ENCODE peak calls at places on chromosomes 6 and 20, in eight cellular contexts. One of them, this sample, is unnamed. For H3K27me3 and H3K4me1, the result is how much of the 10 kb centered on the place peaks cover.

GRCh38 chr20:24665741-24666191 is 196.3 kb downstream of the SYNDIG1 start:
- DNase-seq in uterus: no peak
- DNase-seq in psoas muscle: no peak
- DNase-seq in osteoblast: peak
- DNase-seq in left ventricle myocardium inferior: no peak
- DNase-seq in IMR-90: no peak
- DNase-seq in hepatocyte: no peak
- DNase-seq in mesenchymal stem cell: no peak
- DNase-seq in this sample: no peak

GRCh38 chr20:32621914-32622584 is 36.9 kb upstream of the NOL4L start:
- DNase-seq in uterus: no peak
- DNase-seq in hepatocyte: no peak
- DNase-seq in left ventricle myocardium inferior: no peak
- DNase-seq in mesenchymal stem cell: no peak
- DNase-seq in IMR-90: no peak
- DNase-seq in osteoblast: no peak
- DNase-seq in psoas muscle: no peak
- DNase-seq in this sample: no peak

GRCh38 chr6:3962897-3963296 is 113.7 kb downstream of the FAM50B start:
- DNase-seq in psoas muscle: no peak
- DNase-seq in IMR-90: peak
- DNase-seq in left ventricle myocardium inferior: no peak
- DNase-seq in mesenchymal stem cell: no peak
- DNase-seq in osteoblast: no peak
- DNase-seq in hepatocyte: no peak
- DNase-seq in uterus: no peak
- DNase-seq in this sample: no peak

GRCh38 chr6:48985025-48985424 is 478.0 kb downstream of the MMUT start:
- DNase-seq in psoas muscle: no peak
- DNase-seq in left ventricle myocardium inferior: no peak
- DNase-seq in hepatocyte: no peak
- DNase-seq in osteoblast: no peak
- DNase-seq in IMR-90: peak
- DNase-seq in uterus: no peak
- DNase-seq in mesenchymal stem cell: peak
- DNase-seq in this sample: no peak

GRCh38 chr6:112286010-112286409 is 31.6 kb upstream of the LAMA4 start:
- DNase-seq in IMR-90: no peak
- DNase-seq in left ventricle myocardium inferior: no peak
- DNase-seq in mesenchymal stem cell: no peak
- DNase-seq in hepatocyte: no peak
- DNase-seq in psoas muscle: no peak
- DNase-seq in osteoblast: no peak
- DNase-seq in uterus: no peak
- DNase-seq in this sample: no peak

GRCh38 chr20:528923-529594 is 14.5 kb downstream of the CSNK2A1 start:
- DNase-seq in hepatocyte: no peak
- DNase-seq in IMR-90: peak
- DNase-seq in psoas muscle: no peak
- DNase-seq in left ventricle myocardium inferior: no peak
- DNase-seq in uterus: no peak
- DNase-seq in mesenchymal stem cell: peak
- DNase-seq in osteoblast: peak
- DNase-seq in this sample: no peak

GRCh38 chr6:33160728-33161323 is 31.4 kb downstream of the COL11A2 start:
- DNase-seq in psoas muscle: no peak
- DNase-seq in osteoblast: peak
- DNase-seq in mesenchymal stem cell: peak
- DNase-seq in IMR-90: peak
- DNase-seq in left ventricle myocardium inferior: no peak
- DNase-seq in uterus: no peak
- DNase-seq in hepatocyte: peak
- DNase-seq in this sample: no peak

GRCh38 chr20:30921286-30922071 is 336.0 kb upstream of the DEFB115 start:
- DNase-seq in uterus: no peak
- DNase-seq in psoas muscle: no peak
- DNase-seq in mesenchymal stem cell: no peak
- DNase-seq in IMR-90: no peak
- DNase-seq in hepatocyte: no peak
- DNase-seq in osteoblast: peak
- DNase-seq in left ventricle myocardium inferior: no peak
- DNase-seq in this sample: no peak

GRCh38 chr20:3313681-3314080 is 74.7 kb upstream of the SLC4A11 start:
- DNase-seq in left ventricle myocardium inferior: no peak
- DNase-seq in osteoblast: no peak
- DNase-seq in uterus: no peak
- DNase-seq in psoas muscle: no peak
- DNase-seq in IMR-90: no peak
- DNase-seq in hepatocyte: no peak
- DNase-seq in mesenchymal stem cell: peak
- DNase-seq in this sample: no peak

GRCh38 chr6:170423030-170423429 is 116.5 kb downstream of the FAM120B start:
- DNase-seq in osteoblast: no peak
- DNase-seq in uterus: no peak
- DNase-seq in psoas muscle: no peak
- DNase-seq in mesenchymal stem cell: no peak
- DNase-seq in IMR-90: no peak
- DNase-seq in hepatocyte: no peak
- DNase-seq in left ventricle myocardium inferior: no peak
- DNase-seq in this sample: no peak

GRCh38 chr6:3710403-3710802 is 41.1 kb downstream of the PXDC1 start:
- DNase-seq in IMR-90: no peak
- DNase-seq in left ventricle myocardium inferior: no peak
- DNase-seq in hepatocyte: no peak
- DNase-seq in mesenchymal stem cell: no peak
- DNase-seq in psoas muscle: no peak
- DNase-seq in uterus: no peak
- DNase-seq in osteoblast: no peak
- DNase-seq in this sample: no peak

GRCh38 chr20:38434310-38434741 is 802 bp downstream of the SNHG17 start:
- DNase-seq in IMR-90: peak
- DNase-seq in left ventricle myocardium inferior: no peak
- DNase-seq in psoas muscle: no peak
- DNase-seq in mesenchymal stem cell: peak
- DNase-seq in uterus: no peak
- DNase-seq in osteoblast: no peak
- DNase-seq in hepatocyte: peak
- DNase-seq in this sample: no peak

GRCh38 chr20:10984294-10984693 is 310.5 kb upstream of the JAG1 start:
- DNase-seq in osteoblast: no peak
- DNase-seq in hepatocyte: no peak
- DNase-seq in mesenchymal stem cell: no peak
- DNase-seq in left ventricle myocardium inferior: no peak
- DNase-seq in IMR-90: no peak
- DNase-seq in uterus: no peak
- DNase-seq in psoas muscle: no peak
- DNase-seq in this sample: no peak

GRCh38 chr6:128632131-128632530 is 111.7 kb upstream of the PTPRK start:
- DNase-seq in mesenchymal stem cell: no peak
- DNase-seq in uterus: no peak
- DNase-seq in hepatocyte: peak
- DNase-seq in psoas muscle: no peak
- DNase-seq in IMR-90: peak
- DNase-seq in osteoblast: no peak
- DNase-seq in left ventricle myocardium inferior: no peak
- DNase-seq in this sample: no peak

GRCh38 chr6:13488896-13489237 is 1.5 kb upstream of the GFOD1 start:
- DNase-seq in hepatocyte: no peak
- DNase-seq in left ventricle myocardium inferior: no peak
- DNase-seq in osteoblast: no peak
- DNase-seq in IMR-90: no peak
- DNase-seq in mesenchymal stem cell: no peak
- DNase-seq in uterus: no peak
- DNase-seq in psoas muscle: peak
- DNase-seq in this sample: no peak

GRCh38 chr6:7535498-7535897 is 6.0 kb upstream of the DSP start:
- DNase-seq in hepatocyte: no peak
- DNase-seq in osteoblast: peak
- DNase-seq in mesenchymal stem cell: no peak
- DNase-seq in psoas muscle: no peak
- DNase-seq in left ventricle myocardium inferior: no peak
- DNase-seq in uterus: no peak
- DNase-seq in IMR-90: peak
- DNase-seq in this sample: no peak

GRCh38 chr6:7540595-7540994 is 876 bp upstream of the DSP start:
- DNase-seq in mesenchymal stem cell: peak
- DNase-seq in uterus: no peak
- DNase-seq in left ventricle myocardium inferior: peak
- DNase-seq in IMR-90: no peak
- DNase-seq in psoas muscle: no peak
- DNase-seq in hepatocyte: peak
- DNase-seq in osteoblast: peak
- DNase-seq in this sample: no peak

GRCh38 chr6:7541175-7542064 is at the start of gene DSP:
- DNase-seq in IMR-90: no peak
- DNase-seq in osteoblast: peak
- DNase-seq in mesenchymal stem cell: peak
- DNase-seq in left ventricle myocardium inferior: peak
- DNase-seq in hepatocyte: peak
- DNase-seq in psoas muscle: peak
- DNase-seq in uterus: no peak
- DNase-seq in this sample: peak

GRCh38 chr6:7537560-7538174 is 3.8 kb upstream of the DSP start:
- DNase-seq in uterus: no peak
- DNase-seq in IMR-90: no peak
- DNase-seq in osteoblast: no peak
- DNase-seq in hepatocyte: no peak
- DNase-seq in mesenchymal stem cell: no peak
- DNase-seq in psoas muscle: no peak
- DNase-seq in left ventricle myocardium inferior: no peak
- DNase-seq in this sample: no peak

GRCh38 chr6:7538484-7538883 is 3.0 kb upstream of the DSP start:
- DNase-seq in IMR-90: no peak
- DNase-seq in psoas muscle: no peak
- DNase-seq in osteoblast: no peak
- DNase-seq in left ventricle myocardium inferior: no peak
- DNase-seq in hepatocyte: no peak
- DNase-seq in mesenchymal stem cell: no peak
- DNase-seq in uterus: no peak
- DNase-seq in this sample: no peak
- H3K27me3 ChIP-seq in IMR-90: under half
- H3K27me3 ChIP-seq in psoas muscle: half or more
- H3K27me3 ChIP-seq in osteoblast: under half
- H3K27me3 ChIP-seq in left ventricle myocardium inferior: half or more
- H3K27me3 ChIP-seq in hepatocyte: under half
- H3K27me3 ChIP-seq in mesenchymal stem cell: under half
- H3K27me3 ChIP-seq in uterus: under half
- H3K27me3 ChIP-seq in this sample: under half

DNA sequence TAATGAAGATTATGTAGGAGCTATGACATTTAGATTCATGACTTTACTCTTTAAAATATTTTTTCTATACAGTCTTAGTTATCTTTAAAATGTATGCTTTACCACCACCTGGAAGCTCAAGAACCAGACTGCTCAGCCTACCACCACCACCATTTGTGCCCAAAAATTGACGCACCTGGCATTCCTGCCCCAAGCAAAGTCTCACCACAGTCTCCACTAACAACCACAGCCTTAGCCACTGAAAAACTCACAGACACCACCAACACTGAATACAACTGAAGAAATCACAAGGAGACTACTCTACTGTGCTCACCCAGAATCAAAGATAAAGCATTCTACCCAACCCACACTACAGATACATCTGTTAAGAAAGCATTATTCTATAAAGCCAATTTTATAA is 201.9 kb upstream of the PDE10A start:
- DNase-seq in IMR-90: no peak
- DNase-seq in psoas muscle: no peak
- DNase-seq in left ventricle myocardium inferior: no peak
- DNase-seq in osteoblast: no peak
- DNase-seq in uterus: no peak
- DNase-seq in mesenchymal stem cell: no peak
- DNase-seq in hepatocyte: no peak
- DNase-seq in this sample: no peak
- H3K4me1 ChIP-seq in IMR-90: under half
- H3K4me1 ChIP-seq in psoas muscle: under half
- H3K4me1 ChIP-seq in left ventricle myocardium inferior: under half
- H3K4me1 ChIP-seq in osteoblast: under half
- H3K4me1 ChIP-seq in uterus: under half
- H3K4me1 ChIP-seq in mesenchymal stem cell: under half
- H3K4me1 ChIP-seq in hepatocyte: under half
- H3K4me1 ChIP-seq in this sample: under half

GRCh38 chr20:14991023-14991422 is 653.6 kb upstream of the FLRT3 start:
- DNase-seq in osteoblast: no peak
- DNase-seq in psoas muscle: no peak
- DNase-seq in mesenchymal stem cell: peak
- DNase-seq in hepatocyte: peak
- DNase-seq in IMR-90: no peak
- DNase-seq in uterus: no peak
- DNase-seq in left ventricle myocardium inferior: no peak
- DNase-seq in this sample: peak

GRCh38 chr20:14986656-14987055 is 649.2 kb upstream of the FLRT3 start:
- DNase-seq in uterus: no peak
- DNase-seq in osteoblast: no peak
- DNase-seq in hepatocyte: peak
- DNase-seq in mesenchymal stem cell: no peak
- DNase-seq in psoas muscle: no peak
- DNase-seq in left ventricle myocardium inferior: no peak
- DNase-seq in IMR-90: no peak
- DNase-seq in this sample: no peak

GRCh38 chr20:14992961-14993360 is 655.5 kb upstream of the FLRT3 start:
- DNase-seq in osteoblast: no peak
- DNase-seq in psoas muscle: no peak
- DNase-seq in IMR-90: no peak
- DNase-seq in hepatocyte: peak
- DNase-seq in left ventricle myocardium inferior: no peak
- DNase-seq in uterus: no peak
- DNase-seq in mesenchymal stem cell: no peak
- DNase-seq in this sample: no peak

GRCh38 chr20:14992071-14992654 is 654.8 kb upstream of the FLRT3 start:
- DNase-seq in IMR-90: no peak
- DNase-seq in mesenchymal stem cell: no peak
- DNase-seq in osteoblast: no peak
- DNase-seq in hepatocyte: no peak
- DNase-seq in left ventricle myocardium inferior: no peak
- DNase-seq in uterus: no peak
- DNase-seq in psoas muscle: no peak
- DNase-seq in this sample: no peak

DNA sequence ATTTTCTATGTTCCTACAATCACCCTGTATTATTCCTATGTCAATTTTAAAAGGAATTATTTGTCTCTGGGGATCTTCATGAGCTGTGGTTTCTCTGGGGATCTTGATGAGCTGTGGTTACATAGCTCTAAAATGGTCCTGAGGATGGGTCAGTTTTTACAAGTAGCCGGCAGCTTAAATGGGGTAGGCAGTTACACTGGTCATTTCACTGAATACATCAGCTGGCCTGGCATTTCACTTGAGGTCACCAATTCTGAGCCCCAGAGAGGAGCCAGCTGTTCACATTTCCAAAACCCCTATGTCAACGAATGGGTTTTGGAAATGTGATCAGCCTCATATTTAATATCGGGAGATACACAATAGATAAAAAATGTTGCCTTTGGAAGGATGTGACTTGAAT is 652.5 kb upstream of the FLRT3 start:
- DNase-seq in osteoblast: no peak
- DNase-seq in IMR-90: no peak
- DNase-seq in mesenchymal stem cell: no peak
- DNase-seq in hepatocyte: no peak
- DNase-seq in left ventricle myocardium inferior: no peak
- DNase-seq in uterus: no peak
- DNase-seq in psoas muscle: no peak
- DNase-seq in this sample: no peak
- H3K4me3 ChIP-seq in osteoblast: no peak
- H3K4me3 ChIP-seq in IMR-90: no peak
- H3K4me3 ChIP-seq in mesenchymal stem cell: no peak
- H3K4me3 ChIP-seq in hepatocyte: no peak
- H3K4me3 ChIP-seq in left ventricle myocardium inferior: no peak
- H3K4me3 ChIP-seq in uterus: no peak
- H3K4me3 ChIP-seq in psoas muscle: no peak
- H3K4me3 ChIP-seq in this sample: no peak

GRCh38 chr6:50822078-50822476 is 3.4 kb downstream of the TFAP2B start:
- DNase-seq in osteoblast: no peak
- DNase-seq in mesenchymal stem cell: no peak
- DNase-seq in IMR-90: no peak
- DNase-seq in left ventricle myocardium inferior: no peak
- DNase-seq in psoas muscle: no peak
- DNase-seq in hepatocyte: no peak
- DNase-seq in uterus: no peak
- DNase-seq in this sample: no peak
- H3K27me3 ChIP-seq in osteoblast: half or more
- H3K27me3 ChIP-seq in mesenchymal stem cell: half or more
- H3K27me3 ChIP-seq in IMR-90: half or more
- H3K27me3 ChIP-seq in left ventricle myocardium inferior: half or more
- H3K27me3 ChIP-seq in psoas muscle: half or more
- H3K27me3 ChIP-seq in hepatocyte: half or more
- H3K27me3 ChIP-seq in uterus: half or more
- H3K27me3 ChIP-seq in this sample: under half